ENCODE peak calls at places on chromosome 6, in six cellular contexts. Y, H, D, F, L and V are unnamed samples.

GRCh38 chr6:77368660-77369313 is 94.5 kb downstream of the HTR1B start:
- DNase-seq in Y (peak), H (no peak), D (no peak), F (peak), L (no peak), V (peak)

GRCh38 chr6:47098570-47098993 is 56.5 kb upstream of the ADGRF1 start:
- DNase-seq in Y (no peak), H (no peak), D (peak), F (no peak), L (no peak), V (no peak)

GRCh38 chr6:163842467-163842866 is 427.9 kb downstream of the QKI start:
- DNase-seq in Y (no peak), H (no peak), D (no peak), F (no peak), L (no peak), V (no peak)

GRCh38 chr6:109449064-109449788 is 6.3 kb downstream of the MICAL1 start:
- DNase-seq in Y (no peak), H (no peak), D (no peak), F (no peak), L (no peak), V (no peak)

GRCh38 chr6:115613488-115613887 is 447.2 kb downstream of the FRK start:
- DNase-seq in Y (no peak), H (peak), D (peak), F (no peak), L (no peak), V (no peak)

GRCh38 chr6:166157930-166158617 is 9.6 kb downstream of the TBXT start:
- DNase-seq in Y (no peak), H (no peak), D (no peak), F (no peak), L (no peak), V (no peak)

GRCh38 chr6:51098801-51099200 is 280.1 kb downstream of the TFAP2B start:
- DNase-seq in Y (no peak), H (peak), D (no peak), F (no peak), L (no peak), V (no peak)

GRCh38 chr6:10033223-10033829 is 381.5 kb downstream of the TFAP2A start:
- DNase-seq in Y (no peak), H (peak), D (peak), F (peak), L (no peak), V (no peak)

GRCh38 chr6:157449610-157450009 is 68.6 kb downstream of the ZDHHC14 start:
- DNase-seq in Y (no peak), H (no peak), D (peak), F (no peak), L (no peak), V (no peak)

GRCh38 chr6:26103141-26103769 is 16.0 kb downstream of the HFE start:
- DNase-seq in Y (no peak), H (peak), D (peak), F (no peak), L (no peak), V (no peak)

GRCh38 chr6:31652925-31653724 is 664 bp upstream of the BAG6 start:
- DNase-seq in Y (no peak), H (no peak), D (peak), F (peak), L (peak), V (peak)
- TF ChIP-seq CTCF in Y (no peak), H (peak), D (peak), F (peak), L (peak), V (no peak)

GRCh38 chr6:90025418-90026089 is 131.3 kb downstream of the GJA10 start:
- DNase-seq in Y (peak), H (peak), D (peak), F (no peak), L (no peak), V (no peak)
- H3K9ac ChIP-seq in Y (no peak), H (peak), D (peak), F (no peak), L (no peak), V (no peak)

GRCh38 chr6:144340541-144341371 is 55.6 kb downstream of the UTRN start:
- DNase-seq in Y (no peak), H (peak), D (no peak), F (no peak), L (no peak), V (no peak)
- H3K27ac ChIP-seq in Y (no peak), H (peak), D (no peak), F (no peak), L (no peak), V (no peak)

GRCh38 chr6:34858681-34859080 is 29.2 kb downstream of the TAF11 start:
- DNase-seq in Y (no peak), H (no peak), D (no peak), F (peak), L (no peak), V (no peak)
- TF ChIP-seq CTCF in Y (peak), H (peak), D (no peak), F (peak), L (peak), V (no peak)

GRCh38 chr6:118467181-118467580 is 80.9 kb upstream of the PLN start:
- DNase-seq in Y (no peak), H (no peak), D (no peak), F (no peak), L (no peak), V (no peak)

GRCh38 chr6:118468682-118469465 is 79.2 kb upstream of the PLN start:
- DNase-seq in Y (no peak), H (peak), D (peak), F (no peak), L (no peak), V (no peak)

GRCh38 chr6:118464620-118465019 is 83.5 kb upstream of the PLN start:
- DNase-seq in Y (no peak), H (no peak), D (peak), F (no peak), L (no peak), V (no peak)

GRCh38 chr6:118469468-118469867 is 78.6 kb upstream of the PLN start:
- DNase-seq in Y (no peak), H (peak), D (peak), F (no peak), L (no peak), V (no peak)
- H3K9ac ChIP-seq in Y (no peak), H (no peak), D (no peak), F (no peak), L (no peak), V (no peak)

GRCh38 chr6:144742779-144743178 is 457.6 kb downstream of the UTRN start:
- DNase-seq in Y (no peak), H (no peak), D (no peak), F (no peak), L (no peak), V (no peak)

GRCh38 chr6:144746902-144747469 is 461.9 kb downstream of the UTRN start:
- DNase-seq in Y (no peak), H (no peak), D (no peak), F (no peak), L (no peak), V (no peak)

GRCh38 chr6:144745434-144745833 is 460.3 kb downstream of the UTRN start:
- DNase-seq in Y (no peak), H (no peak), D (no peak), F (no peak), L (no peak), V (no peak)

GRCh38 chr6:144741659-144742058 is 456.5 kb downstream of the UTRN start:
- DNase-seq in Y (no peak), H (no peak), D (no peak), F (no peak), L (no peak), V (no peak)

DNA sequence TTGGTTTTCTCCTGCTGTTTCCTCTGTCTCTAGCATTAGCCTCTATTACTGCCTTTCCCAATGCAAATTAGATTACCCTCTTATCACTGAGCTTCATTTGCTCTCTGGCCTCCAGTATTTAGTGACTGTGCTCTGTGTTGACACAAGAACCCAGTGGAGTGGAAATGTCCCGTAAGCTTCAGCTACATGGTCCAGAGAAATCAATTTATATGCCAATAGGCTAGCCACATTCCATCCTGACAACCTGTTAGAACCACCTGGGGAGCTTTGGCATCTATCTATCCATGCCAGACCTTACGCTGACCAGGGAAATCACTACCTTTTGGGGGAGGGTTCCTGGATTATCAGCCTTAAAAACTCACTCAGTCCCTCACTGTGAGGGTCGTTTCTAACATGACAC is 459.6 kb downstream of the UTRN start:
- DNase-seq in Y (no peak), H (no peak), D (no peak), F (peak), L (no peak), V (no peak)
- H3K27ac ChIP-seq in Y (no peak), H (no peak), D (no peak), F (no peak), L (no peak), V (no peak)

DNA sequence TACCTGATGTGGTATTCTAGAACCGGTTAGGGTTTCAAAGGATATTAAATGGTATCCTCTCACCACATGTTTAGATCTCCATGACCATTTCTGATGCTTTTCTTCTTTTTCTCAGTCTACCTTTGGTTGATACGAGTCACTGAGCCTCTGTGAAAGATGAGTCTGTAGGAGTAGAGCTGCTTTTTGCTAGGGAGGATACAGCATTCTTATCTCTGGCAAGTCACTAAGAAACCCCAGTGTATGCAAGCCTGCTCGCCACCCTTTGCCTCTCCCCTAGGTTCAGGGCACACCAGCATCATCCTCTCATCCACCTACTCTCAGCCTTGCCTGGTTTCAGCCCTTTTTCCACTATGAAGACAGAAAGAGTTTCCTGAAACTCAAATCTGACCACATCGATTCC is 89.9 kb downstream of the MTFR2 start:
- DNase-seq in Y (no peak), H (no peak), D (no peak), F (no peak), L (no peak), V (no peak)
- TF ChIP-seq CTCF in Y (no peak), H (no peak), D (no peak), F (no peak), L (no peak), V (no peak)

GRCh38 chr6:148593130-148593812 is 153.6 kb upstream of the UST start:
- DNase-seq in Y (no peak), H (peak), D (peak), F (no peak), L (no peak), V (no peak)

GRCh38 chr6:148591656-148592055 is 155.2 kb upstream of the UST start:
- DNase-seq in Y (no peak), H (no peak), D (no peak), F (no peak), L (no peak), V (no peak)

GRCh38 chr6:148590881-148591280 is 155.9 kb upstream of the UST start:
- DNase-seq in Y (no peak), H (no peak), D (no peak), F (no peak), L (peak), V (no peak)

GRCh38 chr6:148595550-148595949 is 151.3 kb upstream of the UST start:
- DNase-seq in Y (no peak), H (no peak), D (no peak), F (no peak), L (no peak), V (no peak)

GRCh38 chr6:148593813-148594170 is 153.0 kb upstream of the UST start:
- DNase-seq in Y (no peak), H (no peak), D (no peak), F (no peak), L (no peak), V (no peak)
- H3K9ac ChIP-seq in Y (no peak), H (no peak), D (no peak), F (no peak), L (no peak), V (no peak)

GRCh38 chr6:2842139-2842552 is 483 bp upstream of the SERPINB1 start:
- DNase-seq in Y (no peak), H (no peak), D (no peak), F (no peak), L (no peak), V (peak)
- H3K27ac ChIP-seq in Y (peak), H (peak), D (peak), F (no peak), L (peak), V (peak)